ENCODE peak calls at places on chromosomes 13 and 19, in five cellular contexts. U is HCT116, F is A549, L is NB4, S is SK-N-SH. D is an unnamed sample.
A peak's percentile ranks its signal among the peaks of the same experiment; 100 is the strongest.

GRCh38 chr19:50358483-50359431 is 6.7 kb downstream of the NAPSA start:
- DNase-seq in U (no peak), F (no peak), L (no peak), S (peak; percentile 89), D (no peak)

GRCh38 chr19:1812426-1813196 is 535 bp upstream of the ATP8B3 start:
- DNase-seq in U (peak; percentile 95), F (peak; percentile 88), L (peak; percentile 96), S (peak; percentile 96), D (peak; percentile 97)

GRCh38 chr13:21176982-21177284 is 475 bp downstream of the MRPL57 start:
- DNase-seq in U (no peak), F (no peak), L (no peak), S (no peak), D (no peak)

GRCh38 chr13:98853791-98854191 is 101.3 kb upstream of the SLC15A1 start:
- DNase-seq in U (no peak), F (no peak), L (no peak), S (no peak), D (no peak)

GRCh38 chr13:107534548-107534947 is 680.8 kb downstream of the LIG4 start:
- DNase-seq in U (no peak), F (no peak), L (no peak), S (no peak), D (no peak)

GRCh38 chr19:43700368-43701015 is 15.4 kb upstream of the IRGC start:
- DNase-seq in U (no peak), F (no peak), L (peak; percentile 49), S (no peak), D (no peak)

GRCh38 chr19:5949792-5950305 is 28.1 kb downstream of the RANBP3 start:
- DNase-seq in U (no peak), F (no peak), L (no peak), S (no peak), D (no peak)

GRCh38 chr13:94346261-94347019 is 133.0 kb downstream of the DCT start:
- DNase-seq in U (no peak), F (no peak), L (no peak), S (no peak), D (no peak)

GRCh38 chr13:93984070-93984469 is 495.4 kb downstream of the DCT start:
- DNase-seq in U (no peak), F (no peak), L (no peak), S (no peak), D (no peak)

GRCh38 chr13:40666058-40666904 is at the start of gene FOXO1:
- DNase-seq in U (peak; percentile 58), F (peak; percentile 89), L (peak; percentile 92), S (peak; percentile 100), D (peak; percentile 80)

GRCh38 chr13:113907637-113908617 is 44.1 kb upstream of the GAS6 start:
- DNase-seq in U (no peak), F (no peak), L (no peak), S (no peak), D (no peak)

GRCh38 chr13:26377038-26377437 is 123.1 kb downstream of the CDK8 start:
- DNase-seq in U (peak; percentile 8), F (peak; percentile 1), L (peak; percentile 46), S (peak; percentile 38), D (peak; percentile 60)

GRCh38 chr13:70905035-70905434 is 796.8 kb upstream of the KLHL1 start:
- DNase-seq in U (no peak), F (no peak), L (no peak), S (no peak), D (no peak)

GRCh38 chr19:18832331-18833140 is 777 bp downstream of the UPF1 start:
- DNase-seq in U (no peak), F (peak; percentile 25), L (peak; percentile 47), S (peak; percentile 71), D (peak; percentile 58)

GRCh38 chr19:17762505-17763229 is 11.4 kb downstream of the FCHO1 start:
- DNase-seq in U (no peak), F (peak; percentile 38), L (peak; percentile 61), S (peak; percentile 87), D (peak; percentile 91)

GRCh38 chr19:23093832-23094231 is 23.0 kb upstream of the ZNF730 start:
- DNase-seq in U (no peak), F (no peak), L (peak; percentile 25), S (no peak), D (peak; percentile 18)

GRCh38 chr19:46408611-46409039 is 4.7 kb downstream of the CCDC8 start:
- DNase-seq in U (no peak), F (no peak), L (peak; percentile 60), S (no peak), D (no peak)

GRCh38 chr19:19505669-19506326 is 9.6 kb downstream of the TSSK6 start:
- DNase-seq in U (no peak), F (no peak), L (no peak), S (no peak), D (no peak)

GRCh38 chr19:45878043-45878794 is 7.7 kb downstream of the IRF2BP1 start:
- DNase-seq in U (no peak), F (no peak), L (no peak), S (no peak), D (no peak)

GRCh38 chr13:112341976-112342735 is 34.0 kb upstream of the SPACA7 start:
- DNase-seq in U (no peak), F (no peak), L (no peak), S (no peak), D (no peak)

GRCh38 chr13:99984463-99985242 is 3.1 kb downstream of the ZIC2 start:
- DNase-seq in U (no peak), F (no peak), L (peak; percentile 88), S (peak; percentile 55), D (peak; percentile 48)

GRCh38 chr19:42311612-42312160 is 1.4 kb upstream of the TMEM145 start:
- DNase-seq in U (no peak), F (no peak), L (no peak), S (peak; percentile 63), D (peak; percentile 54)

GRCh38 chr13:71285700-71286099 is 581.3 kb downstream of the DACH1 start:
- DNase-seq in U (no peak), F (no peak), L (peak; percentile 25), S (no peak), D (no peak)

GRCh38 chr19:49073514-49074378 is 1.2 kb upstream of the KCNA7 start:
- DNase-seq in U (peak; percentile 45), F (peak; percentile 65), L (peak; percentile 68), S (peak; percentile 50), D (peak; percentile 68)

GRCh38 chr19:50882188-50882587 is 8.9 kb downstream of the KLK2 start:
- DNase-seq in U (no peak), F (no peak), L (no peak), S (no peak), D (no peak)

GRCh38 chr19:44570984-44571684 is 41.7 kb upstream of the CEACAM20 start:
- DNase-seq in U (peak; percentile 76), F (peak; percentile 82), L (peak; percentile 74), S (peak; percentile 61), D (peak; percentile 76)

GRCh38 chr13:108950333-108951010 is 321.1 kb downstream of the MYO16 start:
- DNase-seq in U (no peak), F (no peak), L (no peak), S (no peak), D (no peak)

GRCh38 chr13:108943842-108944241 is 314.4 kb downstream of the MYO16 start:
- DNase-seq in U (no peak), F (no peak), L (no peak), S (no peak), D (no peak)

GRCh38 chr13:108947551-108948030 is 318.2 kb downstream of the MYO16 start:
- DNase-seq in U (no peak), F (no peak), L (no peak), S (no peak), D (no peak)

GRCh38 chr13:108948269-108948671 is 318.9 kb downstream of the MYO16 start:
- DNase-seq in U (no peak), F (peak; percentile 35), L (no peak), S (no peak), D (no peak)

DNA sequence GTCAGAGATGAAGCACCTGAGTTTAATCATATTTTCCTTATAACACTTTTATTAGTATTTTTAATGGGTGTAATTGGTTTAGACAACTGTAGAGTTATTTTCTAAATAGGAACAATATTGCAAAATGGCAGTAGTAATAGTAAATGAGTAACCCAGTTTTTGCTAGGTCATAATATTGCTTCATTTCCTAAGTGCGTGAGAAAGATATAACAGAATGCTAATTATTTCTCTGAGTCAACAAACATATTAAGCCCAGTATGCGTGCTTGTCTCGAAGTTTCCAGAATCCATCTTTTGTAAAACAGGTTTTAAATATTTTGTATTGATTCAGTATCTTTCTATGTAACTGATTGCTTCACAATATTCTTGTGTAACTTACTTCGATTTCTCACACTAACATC is 315.3 kb downstream of the MYO16 start:
- DNase-seq in U (no peak), F (no peak), L (peak; percentile 56), S (no peak), D (no peak)
- TF ChIP-seq MAX in U (no peak), F (no peak), L (no peak), S (no peak), D (no peak)

GRCh38 chr19:13022111-13022858 is 27.0 kb downstream of the NFIX start:
- DNase-seq in U (no peak), F (no peak), L (no peak), S (no peak), D (no peak)

GRCh38 chr19:13022859-13023636 is 27.8 kb downstream of the NFIX start:
- DNase-seq in U (no peak), F (peak; percentile 25), L (peak; percentile 32), S (peak; percentile 87), D (peak; percentile 61)

GRCh38 chr19:13024126-13024957 is 29.1 kb downstream of the NFIX start:
- DNase-seq in U (no peak), F (no peak), L (no peak), S (no peak), D (no peak)

GRCh38 chr19:13024958-13025653 is 29.8 kb downstream of the NFIX start:
- DNase-seq in U (no peak), F (no peak), L (no peak), S (no peak), D (peak; percentile 56)

DNA sequence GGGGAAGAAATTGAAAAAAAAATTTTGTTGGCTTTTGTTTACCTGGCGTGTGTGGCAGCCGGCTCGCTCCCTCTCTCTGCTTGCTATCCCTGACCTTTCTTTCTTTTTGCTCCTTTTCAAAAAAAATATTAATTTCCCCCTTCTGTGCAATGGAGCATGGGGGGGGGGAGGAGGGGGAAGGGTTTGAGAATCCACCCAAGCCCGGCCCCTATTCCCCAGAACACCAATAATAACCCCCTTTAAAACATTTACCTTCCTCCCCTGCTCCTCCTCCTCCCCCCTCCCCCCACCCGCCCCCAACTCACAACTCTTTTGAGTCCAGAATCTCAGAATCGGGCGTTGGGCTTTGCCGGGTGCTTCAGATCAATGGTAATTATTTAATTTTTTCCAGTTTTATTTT is 28.4 kb downstream of the NFIX start:
- DNase-seq in U (no peak), F (no peak), L (no peak), S (peak; percentile 79), D (no peak)
- TF ChIP-seq MAX in U (no peak), F (no peak), L (no peak), S (no peak), D (no peak)

DNA sequence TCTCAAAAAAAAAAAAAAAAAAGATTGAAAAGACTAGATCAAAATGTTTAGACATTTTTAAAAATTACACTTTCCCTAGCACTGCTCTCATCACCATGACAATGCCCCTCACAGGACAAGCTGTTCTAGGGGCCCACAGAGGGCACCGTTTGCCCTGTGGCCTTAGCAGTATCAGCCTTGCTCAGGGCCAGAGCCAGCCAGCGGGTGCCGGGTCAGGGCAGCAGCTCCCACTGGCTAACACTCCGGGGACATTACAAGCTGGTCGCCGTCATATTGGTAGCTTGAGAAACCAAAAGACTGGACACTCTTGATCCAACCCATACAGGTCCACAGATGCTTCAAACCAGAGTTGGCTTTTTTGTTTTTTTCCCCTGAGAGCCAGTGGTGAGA is 18.0 kb downstream of the CAPN12 start:
- DNase-seq in U (no peak), F (no peak), L (no peak), S (no peak), D (no peak)
- TF ChIP-seq MAX in U (no peak), F (no peak), L (no peak), S (no peak), D (no peak)

GRCh38 chr13:111282425-111282824 is 38.0 kb upstream of the TEX29 start:
- DNase-seq in U (no peak), F (no peak), L (no peak), S (no peak), D (no peak)
- TF ChIP-seq MAX in U (no peak), F (no peak), L (no peak), S (no peak), D (no peak)

D was measured in WTC11.